ENCODE peak calls at places on chromosome 16, in four cellular contexts. D, P, R and W are unnamed samples.
A peak's percentile ranks its signal among the peaks of the same experiment; 100 is the strongest.

GRCh38 chr16:13316008-13316407 is 414.6 kb downstream of the SHISA9 start:
- DNase-seq in R (no peak), D (no peak), P (no peak), W (no peak)

GRCh38 chr16:89473791-89474414 is 16.5 kb downstream of the ANKRD11 start:
- DNase-seq in P (no peak), D (no peak), R (no peak), W (no peak)

GRCh38 chr16:4609200-4610010 is 5.3 kb downstream of the UBALD1 start:
- DNase-seq in R (no peak), D (no peak), P (no peak), W (no peak)

GRCh38 chr16:86576591-86577313 is 1.6 kb upstream of the FOXL1 start:
- DNase-seq in D (no peak), P (no peak), R (no peak), W (no peak)

GRCh38 chr16:57977418-57978069 is 6.6 kb upstream of the CNGB1 start:
- DNase-seq in R (no peak), P (no peak), D (no peak), W (no peak)

GRCh38 chr16:86575754-86576557 is 2.4 kb upstream of the FOXL1 start:
- DNase-seq in R (no peak), P (peak; percentile 78), D (no peak), W (peak; percentile 60)

GRCh38 chr16:26614102-26614864 is 452.4 kb upstream of the C16orf82 start:
- DNase-seq in D (no peak), R (no peak), P (no peak), W (no peak)

GRCh38 chr16:73385701-73386100 is 337.8 kb upstream of the ZFHX3 start:
- DNase-seq in P (no peak), R (no peak), D (no peak), W (no peak)

GRCh38 chr16:6682142-6682811 is 650.4 kb upstream of the RBFOX1 start:
- DNase-seq in P (peak; percentile 49), D (no peak), R (no peak), W (peak; percentile 33)

GRCh38 chr16:87047221-87048037 is 269.8 kb downstream of the C16orf95 start:
- DNase-seq in R (no peak), D (no peak), P (no peak), W (no peak)

GRCh38 chr16:59510008-59510424 is 775.9 kb upstream of the GOT2 start:
- DNase-seq in R (no peak), P (no peak), D (no peak), W (no peak)

GRCh38 chr16:85865-86264 is 7.8 kb downstream of the MPG start:
- DNase-seq in P (no peak), D (no peak), R (no peak), W (no peak)

GRCh38 chr16:13873835-13874438 is 46.0 kb upstream of the ERCC4 start:
- DNase-seq in P (no peak), R (no peak), D (no peak), W (no peak)

GRCh38 chr16:53816211-53816610 is 112.3 kb downstream of the FTO start:
- DNase-seq in P (no peak), D (no peak), R (no peak), W (no peak)

GRCh38 chr16:53282975-53283946 is 151.0 kb upstream of the RBL2 start:
- DNase-seq in R (no peak), P (no peak), D (no peak), W (no peak)

GRCh38 chr16:58125041-58125440 is 4.1 kb downstream of the CFAP20 start:
- DNase-seq in R (no peak), P (no peak), D (no peak), W (no peak)

GRCh38 chr16:28872952-28873351 is 5.3 kb upstream of the ATP2A1 start:
- DNase-seq in R (no peak), P (no peak), D (no peak), W (no peak)

GRCh38 chr16:65195998-65196397 is 74.1 kb upstream of the CDH11 start:
- DNase-seq in D (no peak), P (no peak), R (no peak), W (no peak)

GRCh38 chr16:68756250-68757051 is 19.4 kb downstream of the CDH1 start:
- DNase-seq in D (no peak), R (no peak), P (peak; percentile 75), W (no peak)

GRCh38 chr16:85129846-85130706 is 17.8 kb upstream of the CIBAR2 start:
- DNase-seq in R (no peak), D (no peak), P (no peak), W (peak; percentile 72)

GRCh38 chr16:31325171-31325570 is 29.8 kb upstream of the ITGAX start:
- DNase-seq in R (no peak), D (no peak), P (no peak), W (no peak)

GRCh38 chr16:81592353-81592866 is 147.8 kb downstream of the CMIP start:
- DNase-seq in P (peak; percentile 55), R (no peak), D (no peak), W (no peak)

GRCh38 chr16:31414706-31415105 is 13.5 kb downstream of the COX6A2 start:
- DNase-seq in P (no peak), D (no peak), R (no peak), W (no peak)

GRCh38 chr16:81466351-81466960 is 21.8 kb downstream of the CMIP start:
- DNase-seq in P (no peak), D (no peak), R (no peak), W (no peak)

GRCh38 chr16:84692451-84692850 is 7.3 kb upstream of the USP10 start:
- DNase-seq in R (no peak), D (no peak), P (no peak), W (no peak)

GRCh38 chr16:26247063-26247462 is 555.3 kb downstream of the HS3ST4 start:
- DNase-seq in D (no peak), P (no peak), R (no peak), W (no peak)

GRCh38 chr16:4415538-4416199 is 727 bp downstream of the CORO7 start:
- DNase-seq in D (no peak), R (peak; percentile 71), P (peak; percentile 52), W (no peak)

GRCh38 chr16:2840914-2841313 is 10.8 kb downstream of the ZG16B start:
- DNase-seq in D (peak; percentile 48), R (no peak), P (no peak), W (no peak)

DNA sequence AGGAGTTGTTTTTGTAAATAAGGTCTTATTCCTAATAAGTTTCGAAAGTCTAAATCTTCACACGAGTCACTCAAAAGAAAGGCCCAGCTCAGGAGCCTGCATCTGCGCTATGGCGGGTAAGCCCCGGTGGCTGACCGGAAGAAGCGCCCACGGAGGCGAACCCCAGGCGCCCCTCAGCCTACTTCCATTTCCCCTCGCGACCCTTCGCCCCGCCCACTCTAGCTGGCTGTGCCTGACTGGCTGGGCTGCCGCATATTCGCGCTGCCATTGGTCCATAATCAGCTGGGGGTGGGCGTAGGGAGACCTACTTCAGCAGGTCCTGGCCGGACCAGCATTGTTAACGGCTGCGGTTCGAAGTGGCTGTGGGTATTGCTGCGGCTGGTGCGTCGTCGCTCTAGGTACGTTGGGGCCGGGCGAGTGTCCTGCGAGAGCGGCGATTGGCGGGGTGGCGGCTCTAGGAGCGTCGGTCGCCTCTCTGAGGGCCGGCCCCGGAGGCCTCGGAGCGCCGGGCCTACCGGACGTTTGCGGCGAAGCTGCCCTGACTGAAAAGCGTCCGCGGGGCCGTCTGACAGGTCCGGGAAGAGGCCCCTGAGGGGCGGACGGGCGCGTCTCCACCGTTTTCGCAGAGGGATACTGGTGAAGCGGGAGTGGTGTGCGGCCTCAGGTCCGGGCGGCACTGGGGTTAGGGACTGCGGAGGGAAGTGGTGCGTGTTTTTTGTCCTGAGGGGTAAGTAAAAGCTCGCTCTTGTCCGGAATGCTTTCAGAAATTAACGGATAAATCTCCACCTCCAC is at the start of gene ATF7IP2:
- DNase-seq in R (peak; percentile 97), D (peak; percentile 88), P (peak; percentile 93), W (peak; percentile 85)
- H3K27ac ChIP-seq in R (peak within 1 kb of the TSS; percentile 78), D (peak within 1 kb of the TSS; percentile 70), P (peak within 1 kb of the TSS; percentile 88), W (peak within 1 kb of the TSS; percentile 61)

GRCh38 chr16:71610936-71611871 is 14.8 kb upstream of the MARVELD3 start:
- DNase-seq in D (no peak), R (peak; percentile 83), P (peak; percentile 85), W (peak; percentile 56)
- TF ChIP-seq CTCF in D (peak; percentile 33), R (peak; percentile 94), P (peak; percentile 92), W (peak; percentile 12)

DNA sequence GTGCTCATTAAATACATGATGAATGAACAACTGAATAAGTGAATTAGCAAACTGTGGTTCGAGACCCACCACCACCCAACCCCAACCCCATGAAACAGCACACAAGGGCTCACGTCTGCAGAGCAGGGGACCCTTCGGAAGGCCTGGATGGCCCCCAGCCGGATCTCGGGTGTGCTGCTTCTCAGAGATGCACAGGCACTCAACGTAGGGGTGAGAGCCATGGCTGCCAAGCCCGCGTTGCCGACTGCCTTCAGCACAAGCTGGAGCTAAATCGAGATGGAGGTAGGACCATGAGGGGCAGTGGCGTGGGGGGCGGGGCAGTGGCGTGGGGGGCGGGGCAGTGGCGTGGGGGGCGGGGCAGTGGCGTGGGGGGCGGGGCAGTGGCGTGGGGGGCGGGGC is 93.2 kb downstream of the LITAF start:
- DNase-seq in D (no peak), R (no peak), P (no peak), W (no peak)
- TF ChIP-seq POLR2A in D (no peak), R (no peak), P (no peak), W (no peak)

GRCh38 chr16:66695935-66696668 is 441 bp downstream of the CMTM4 start:
- DNase-seq in D (peak; percentile 67), P (peak; percentile 78), R (peak; percentile 54), W (peak; percentile 28)
- H3K27ac ChIP-seq in D (peak overlapping the region; percentile 57), P (peak overlapping the region; percentile 92), R (peak overlapping the region; percentile 62), W (peak overlapping the region; percentile 9)

GRCh38 chr16:1534021-1535020 is 855 bp downstream of the TMEM204 start:
- DNase-seq in D (no peak), P (no peak), R (no peak), W (peak; percentile 42)
- TF ChIP-seq CTCF in D (no peak), P (no peak), R (no peak), W (no peak)

DNA sequence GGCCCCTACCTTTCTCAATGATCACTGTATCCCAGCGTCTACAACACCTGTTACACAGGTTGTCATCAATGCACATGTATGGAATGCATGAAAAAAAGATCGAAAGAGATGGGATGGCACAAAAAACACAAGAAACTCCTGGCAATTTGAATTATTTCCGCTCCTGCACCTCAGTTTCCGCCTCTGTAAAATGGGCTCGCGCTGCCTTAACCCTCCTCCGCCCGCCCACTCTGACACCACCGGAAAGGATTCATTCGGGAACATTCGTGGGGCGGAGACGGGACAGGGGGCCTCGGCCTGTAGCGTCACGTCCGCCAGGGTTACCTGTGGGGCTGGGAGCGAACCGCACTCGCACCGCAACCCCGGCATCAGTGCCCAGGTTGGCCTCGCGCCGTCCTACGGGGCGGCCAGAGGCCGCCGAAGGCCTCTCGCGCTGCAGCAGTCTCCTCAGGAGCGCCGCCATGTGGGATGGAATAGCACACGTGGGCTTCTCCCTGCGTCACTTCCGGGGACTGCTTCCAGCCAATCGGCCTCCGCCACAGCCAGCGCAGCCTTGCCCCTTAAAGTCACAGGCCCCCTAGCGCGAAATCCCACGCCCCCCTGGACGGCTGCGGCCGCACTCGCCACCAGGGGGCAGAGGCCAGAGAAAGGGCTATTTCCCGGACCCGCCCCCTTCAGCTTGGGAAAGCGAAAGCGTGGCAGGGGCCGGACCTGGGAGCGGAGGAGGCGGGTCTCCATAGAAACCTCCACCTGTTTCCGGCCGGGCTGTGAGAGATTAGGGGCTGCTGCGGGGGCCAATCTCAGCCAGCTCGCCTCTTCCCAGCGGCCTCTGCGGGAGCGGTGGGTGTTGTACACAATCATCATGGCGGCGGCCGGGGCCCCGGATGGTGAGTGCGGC is at the start of the genes EARS2 and UBFD1:
- DNase-seq in P (peak; percentile 99), D (peak; percentile 99), R (peak; percentile 100), W (peak; percentile 98)
- TF ChIP-seq POLR2A in P (peak; percentile 73), D (peak; percentile 7), R (peak; percentile 69), W (peak; percentile 33)